ENCODE peak calls at places on chromosomes 5 and 9, in six cellular contexts. One of them, this sample, is unnamed.
A peak's percentile ranks its signal among the peaks of the same experiment; 100 is the strongest.

GRCh38 chr9:32940740-32941139 is 60.7 kb downstream of the APTX start:
- DNase-seq in astrocyte of the spinal cord: no peak
- DNase-seq in right cardiac atrium: no peak
- DNase-seq in bronchial epithelial cell: no peak
- DNase-seq in mammary epithelial cell: peak; percentile 26
- DNase-seq in activated CD4-positive, alpha-beta T cell treated with anti-CD3 and anti-CD28 coated beads, Interleukin-2, amount 50 U/mL, for 1 hour: no peak
- DNase-seq in this sample: no peak

GRCh38 chr5:31397926-31398557 is 133.9 kb downstream of the DROSHA start:
- DNase-seq in astrocyte of the spinal cord: no peak
- DNase-seq in right cardiac atrium: no peak
- DNase-seq in bronchial epithelial cell: no peak
- DNase-seq in mammary epithelial cell: no peak
- DNase-seq in activated CD4-positive, alpha-beta T cell treated with anti-CD3 and anti-CD28 coated beads, Interleukin-2, amount 50 U/mL, for 1 hour: no peak
- DNase-seq in this sample: no peak

GRCh38 chr5:132962429-132962928 is 955 bp downstream of the AFF4 start:
- DNase-seq in astrocyte of the spinal cord: peak; percentile 85
- DNase-seq in right cardiac atrium: no peak
- DNase-seq in bronchial epithelial cell: peak; percentile 71
- DNase-seq in mammary epithelial cell: peak; percentile 69
- DNase-seq in activated CD4-positive, alpha-beta T cell treated with anti-CD3 and anti-CD28 coated beads, Interleukin-2, amount 50 U/mL, for 1 hour: no peak
- DNase-seq in this sample: peak; percentile 77

GRCh38 chr9:126150411-126151030 is 176.1 kb upstream of the MVB12B start:
- DNase-seq in astrocyte of the spinal cord: no peak
- DNase-seq in right cardiac atrium: no peak
- DNase-seq in bronchial epithelial cell: no peak
- DNase-seq in mammary epithelial cell: no peak
- DNase-seq in activated CD4-positive, alpha-beta T cell treated with anti-CD3 and anti-CD28 coated beads, Interleukin-2, amount 50 U/mL, for 1 hour: no peak
- DNase-seq in this sample: no peak

GRCh38 chr5:128199611-128200010 is 116.0 kb downstream of the SLC12A2 start:
- DNase-seq in astrocyte of the spinal cord: no peak
- DNase-seq in right cardiac atrium: no peak
- DNase-seq in bronchial epithelial cell: peak; percentile 87
- DNase-seq in mammary epithelial cell: peak; percentile 61
- DNase-seq in activated CD4-positive, alpha-beta T cell treated with anti-CD3 and anti-CD28 coated beads, Interleukin-2, amount 50 U/mL, for 1 hour: no peak
- DNase-seq in this sample: peak; percentile 57

GRCh38 chr5:174510771-174511453 is 213.5 kb upstream of the MSX2 start:
- DNase-seq in astrocyte of the spinal cord: no peak
- DNase-seq in right cardiac atrium: no peak
- DNase-seq in bronchial epithelial cell: no peak
- DNase-seq in mammary epithelial cell: no peak
- DNase-seq in activated CD4-positive, alpha-beta T cell treated with anti-CD3 and anti-CD28 coated beads, Interleukin-2, amount 50 U/mL, for 1 hour: no peak
- DNase-seq in this sample: no peak

GRCh38 chr5:34501840-34502239 is 154.3 kb upstream of the RAI14 start:
- DNase-seq in astrocyte of the spinal cord: no peak
- DNase-seq in right cardiac atrium: no peak
- DNase-seq in bronchial epithelial cell: no peak
- DNase-seq in mammary epithelial cell: no peak
- DNase-seq in activated CD4-positive, alpha-beta T cell treated with anti-CD3 and anti-CD28 coated beads, Interleukin-2, amount 50 U/mL, for 1 hour: no peak
- DNase-seq in this sample: no peak

GRCh38 chr9:136679431-136679941 is 7.8 kb downstream of the AGPAT2 start:
- DNase-seq in astrocyte of the spinal cord: no peak
- DNase-seq in right cardiac atrium: peak; percentile 77
- DNase-seq in bronchial epithelial cell: no peak
- DNase-seq in mammary epithelial cell: no peak
- DNase-seq in activated CD4-positive, alpha-beta T cell treated with anti-CD3 and anti-CD28 coated beads, Interleukin-2, amount 50 U/mL, for 1 hour: no peak
- DNase-seq in this sample: no peak

GRCh38 chr5:76625087-76625860 is 2.1 kb upstream of the F2RL2 start:
- DNase-seq in astrocyte of the spinal cord: no peak
- DNase-seq in right cardiac atrium: no peak
- DNase-seq in bronchial epithelial cell: no peak
- DNase-seq in mammary epithelial cell: no peak
- DNase-seq in activated CD4-positive, alpha-beta T cell treated with anti-CD3 and anti-CD28 coated beads, Interleukin-2, amount 50 U/mL, for 1 hour: no peak
- DNase-seq in this sample: no peak